ENCODE peak calls at places on chromosomes 4 and X, in six cellular contexts. K is naive thymus-derived CD4-positive, alpha-beta T cell; B is breast epithelium; N is tibial artery; R is tibial nerve; P is CD4-positive, CD25-positive, alpha-beta regulatory T cell. J is an unnamed sample.
A peak's percentile ranks its signal among the peaks of the same experiment; 100 is the strongest.

GRCh38 chrX:2447484-2447883 is 53.3 kb downstream of the DHRSX start:
- DNase-seq in K (no peak), B (no peak), N (no peak), R (no peak), P (no peak), J (no peak)

GRCh38 chr4:5361968-5362367 is 310.7 kb downstream of the STK32B start:
- DNase-seq in K (no peak), B (no peak), N (no peak), R (no peak), P (no peak), J (no peak)

GRCh38 chr4:162891788-162892707 is 274.6 kb downstream of the NAF1 start:
- DNase-seq in K (no peak), B (no peak), N (no peak), R (no peak), P (no peak), J (no peak)

GRCh38 chr4:141126769-141127168 is 6.5 kb downstream of the RNF150 start:
- DNase-seq in K (no peak), B (no peak), N (no peak), R (no peak), P (no peak), J (no peak)

GRCh38 chr4:6619116-6619465 is 21.4 kb upstream of the MRFAP1 start:
- DNase-seq in K (no peak), B (no peak), N (no peak), R (no peak), P (no peak), J (no peak)

GRCh38 chrX:102658551-102658950 is 7.3 kb downstream of the GPRASP1 start:
- DNase-seq in K (no peak), B (no peak), N (no peak), R (no peak), P (no peak), J (no peak)

GRCh38 chr4:112526061-112526460 is 10.1 kb upstream of the NEUROG2 start:
- DNase-seq in K (no peak), B (no peak), N (no peak), R (no peak), P (no peak), J (no peak)

GRCh38 chr4:91936301-91936700 is 367.5 kb upstream of the GRID2 start:
- DNase-seq in K (no peak), B (no peak), N (no peak), R (no peak), P (no peak), J (no peak)

GRCh38 chr4:145618912-145619638 is at the start of gene MMAA:
- DNase-seq in K (peak; percentile 90), B (peak; percentile 88), N (peak; percentile 97), R (peak; percentile 91), P (peak; percentile 91), J (peak; percentile 98)

GRCh38 chr4:83772680-83773079 is 236.8 kb downstream of the GPAT3 start:
- DNase-seq in K (no peak), B (no peak), N (no peak), R (no peak), P (no peak), J (no peak)

GRCh38 chr4:140308366-140309123 is 64.9 kb upstream of the SCOC start:
- DNase-seq in K (no peak), B (peak; percentile 60), N (peak; percentile 94), R (no peak), P (no peak), J (peak; percentile 74)

GRCh38 chr4:110058677-110059076 is 139.7 kb downstream of the ELOVL6 start:
- DNase-seq in K (no peak), B (no peak), N (no peak), R (no peak), P (no peak), J (no peak)

GRCh38 chr4:7652451-7652871 is 217.7 kb upstream of the PSAPL1 start:
- DNase-seq in K (no peak), B (no peak), N (no peak), R (no peak), P (no peak), J (no peak)
- H3K27ac ChIP-seq in K (no peak overlapping the region), B (peak overlapping the region; percentile 89), N (no peak overlapping the region), R (peak overlapping the region; percentile 85), P (no peak overlapping the region), J (no peak overlapping the region)

DNA sequence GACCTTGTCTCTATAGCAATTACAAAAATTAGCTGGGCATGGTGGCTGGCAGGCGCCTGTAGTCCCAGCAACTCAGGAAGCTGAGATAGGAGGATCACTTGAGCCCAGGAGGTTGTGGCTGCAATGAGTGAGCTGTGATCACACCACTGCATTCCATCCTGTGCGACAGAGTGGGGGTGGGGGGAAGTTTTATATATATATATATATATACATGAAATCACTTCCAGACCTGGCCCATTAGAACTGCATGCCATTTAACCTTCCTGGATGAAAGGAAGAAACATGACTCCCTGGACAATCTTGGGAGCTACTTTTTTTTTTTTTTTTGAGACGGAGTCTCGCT is 36.8 kb upstream of the SPINK2 start:
- DNase-seq in K (no peak), B (no peak), N (no peak), R (no peak), P (no peak), J (no peak)
- H3K27ac ChIP-seq in K (no peak overlapping the region), B (no peak overlapping the region), N (no peak overlapping the region), R (no peak overlapping the region), P (no peak overlapping the region), J (no peak overlapping the region)

GRCh38 chr4:128345650-128346049 is 58.0 kb upstream of the PGRMC2 start:
- DNase-seq in K (no peak), B (no peak), N (no peak), R (no peak), P (no peak), J (no peak)
- H3K27ac ChIP-seq in K (no peak overlapping the region), B (no peak overlapping the region), N (no peak overlapping the region), R (no peak overlapping the region), P (no peak overlapping the region), J (no peak overlapping the region)

GRCh38 chr4:26984896-26985295 is 124.3 kb downstream of the STIM2 start:
- DNase-seq in K (no peak), B (no peak), N (no peak), R (no peak), P (no peak), J (no peak)
- H3K27ac ChIP-seq in K (no peak overlapping the region), B (no peak overlapping the region), N (no peak overlapping the region), R (no peak overlapping the region), P (no peak overlapping the region), J (no peak overlapping the region)

GRCh38 chr4:13919021-13919441 is 291.5 kb upstream of the BOD1L1 start:
- DNase-seq in K (no peak), B (no peak), N (no peak), R (no peak), P (no peak), J (peak; percentile 23)
- H3K27ac ChIP-seq in K (no peak overlapping the region), B (peak overlapping the region; percentile 52), N (no peak overlapping the region), R (peak overlapping the region; percentile 46), P (no peak overlapping the region), J (no peak overlapping the region)

DNA sequence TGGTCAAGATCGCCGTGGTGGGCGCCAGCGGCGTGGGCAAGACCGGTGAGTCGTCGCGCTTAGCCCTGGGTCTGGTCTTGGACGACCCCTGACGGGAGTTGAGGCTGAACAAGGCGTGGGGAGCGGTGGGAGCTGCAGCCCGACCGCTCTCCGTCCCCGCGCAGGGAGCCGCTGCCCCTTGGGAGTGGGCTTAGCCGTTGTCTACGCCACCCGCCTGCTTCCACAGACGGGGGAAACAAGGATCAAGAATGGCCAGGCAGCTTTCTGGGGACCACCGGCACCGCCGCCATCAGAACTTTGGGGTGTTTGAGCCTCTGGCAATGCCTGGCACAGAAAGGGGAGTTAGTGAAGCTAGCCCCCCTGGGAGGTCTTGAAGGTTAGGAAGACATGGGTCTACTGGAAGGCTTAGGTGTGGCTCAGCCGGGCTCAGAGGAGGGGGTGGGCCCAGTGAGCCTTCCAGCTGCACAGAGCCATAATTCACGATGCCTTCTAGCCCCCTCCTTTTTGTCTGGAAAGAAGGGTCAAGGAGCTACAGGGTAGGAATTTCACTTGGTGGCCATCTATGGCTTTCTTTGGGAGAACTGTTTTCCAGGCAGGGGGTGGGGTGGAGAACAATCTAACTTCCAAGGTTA is 604 bp downstream of the RASL11B start:
- DNase-seq in K (no peak), B (no peak), N (no peak), R (no peak), P (no peak), J (no peak)
- H3K27ac ChIP-seq in K (peak overlapping the region; percentile 34), B (no peak overlapping the region), N (peak overlapping the region; percentile 86), R (peak overlapping the region; percentile 84), P (no peak overlapping the region), J (peak overlapping the region; percentile 50)

GRCh38 chr4:72136429-72136828 is 104.6 kb downstream of the NPFFR2 start:
- DNase-seq in K (no peak), B (no peak), N (no peak), R (no peak), P (no peak), J (no peak)
- H3K27ac ChIP-seq in K (no peak overlapping the region), B (no peak overlapping the region), N (no peak overlapping the region), R (no peak overlapping the region), P (no peak overlapping the region), J (no peak overlapping the region)